ENCODE peak calls at places on chromosome 11, in eight cellular contexts. M is upper lobe of right lung; H is posterior cingulate gyrus; G is spleen; C is activated CD4-positive, CD25-positive, alpha-beta regulatory T cell treated with anti-CD3 and anti-CD28 coated beads, Interleukin-2, amount 50 U/mL, for 72 hours; P is A549; W is T-helper 17 cell; D is chondrocyte. L is an unnamed sample.

GRCh38 chr11:73124796-73125195 is 17.3 kb downstream of the FCHSD2 start:
- DNase-seq in M (no peak), H (no peak), G (no peak), C (no peak), P (no peak), W (no peak), D (no peak), L (no peak)

GRCh38 chr11:71499125-71499524 is 27.9 kb upstream of the KRTAP5-7 start:
- DNase-seq in M (no peak), H (no peak), G (no peak), C (no peak), P (no peak), W (no peak), D (peak), L (no peak)

GRCh38 chr11:120499088-120499487 is 12.5 kb upstream of the GRIK4 start:
- DNase-seq in M (no peak), H (no peak), G (no peak), C (no peak), P (no peak), W (no peak), D (no peak), L (no peak)

GRCh38 chr11:128515086-128515485 is 72.3 kb downstream of the ETS1 start:
- DNase-seq in M (no peak), H (no peak), G (no peak), C (no peak), P (no peak), W (no peak), D (no peak), L (no peak)

GRCh38 chr11:12731841-12732336 is 57.7 kb downstream of the TEAD1 start:
- DNase-seq in M (no peak), H (no peak), G (no peak), C (no peak), P (no peak), W (no peak), D (no peak), L (no peak)

GRCh38 chr11:94776351-94777321 is 8.5 kb downstream of the AMOTL1 start:
- DNase-seq in M (no peak), H (no peak), G (no peak), C (no peak), P (no peak), W (no peak), D (no peak), L (no peak)

GRCh38 chr11:23278121-23278520 is 417.8 kb upstream of the CCDC179 start:
- DNase-seq in M (no peak), H (no peak), G (no peak), C (no peak), P (no peak), W (no peak), D (no peak), L (no peak)

GRCh38 chr11:82718307-82718706 is 15.4 kb downstream of the FAM181B start:
- DNase-seq in M (no peak), H (peak), G (no peak), C (no peak), P (peak), W (no peak), D (no peak), L (peak)

GRCh38 chr11:68379216-68379615 is 66.8 kb downstream of the LRP5 start:
- DNase-seq in M (no peak), H (no peak), G (no peak), C (no peak), P (no peak), W (no peak), D (no peak), L (no peak)

GRCh38 chr11:85805387-85805786 is 5.6 kb downstream of the SYTL2 start:
- DNase-seq in M (no peak), H (no peak), G (no peak), C (no peak), P (no peak), W (no peak), D (no peak), L (no peak)

L was measured in midbrain.